ENCODE peak calls at places on chromosomes 12 and 14, in ten cellular contexts. One of them, this sample, is unnamed.
A peak's percentile ranks its signal among the peaks of the same experiment; 100 is the strongest.

GRCh38 chr14:44339862-44340261 is 167.2 kb downstream of the FSCB start:
- DNase-seq in stomach: no peak
- DNase-seq in IMR-90: no peak
- DNase-seq in gastrocnemius medialis: no peak
- DNase-seq in tibial nerve: no peak
- DNase-seq in esophagus muscularis mucosa: no peak
- DNase-seq in spleen: no peak
- DNase-seq in H1: no peak
- DNase-seq in Peyer's patch: no peak
- DNase-seq in thyroid gland: no peak
- DNase-seq in this sample: no peak

GRCh38 chr14:96349286-96350075 is 13.7 kb downstream of the ATG2B start:
- DNase-seq in Peyer's patch: no peak
- DNase-seq in IMR-90: no peak
- DNase-seq in spleen: no peak
- DNase-seq in stomach: no peak
- DNase-seq in tibial nerve: no peak
- DNase-seq in H1: no peak
- DNase-seq in gastrocnemius medialis: no peak
- DNase-seq in thyroid gland: no peak
- DNase-seq in esophagus muscularis mucosa: no peak
- DNase-seq in this sample: no peak

GRCh38 chr12:84136862-84137367 is 775.7 kb downstream of the SLC6A15 start:
- DNase-seq in tibial nerve: no peak
- DNase-seq in gastrocnemius medialis: no peak
- DNase-seq in stomach: no peak
- DNase-seq in H1: no peak
- DNase-seq in spleen: no peak
- DNase-seq in esophagus muscularis mucosa: no peak
- DNase-seq in Peyer's patch: no peak
- DNase-seq in thyroid gland: no peak
- DNase-seq in IMR-90: peak; percentile 73
- DNase-seq in this sample: no peak

GRCh38 chr12:69985656-69986055 is 160.6 kb downstream of the MYRFL start:
- DNase-seq in tibial nerve: no peak
- DNase-seq in Peyer's patch: no peak
- DNase-seq in esophagus muscularis mucosa: no peak
- DNase-seq in thyroid gland: no peak
- DNase-seq in H1: peak; percentile 76
- DNase-seq in IMR-90: no peak
- DNase-seq in gastrocnemius medialis: no peak
- DNase-seq in spleen: no peak
- DNase-seq in stomach: no peak
- DNase-seq in this sample: no peak

GRCh38 chr12:26092706-26093105 is 32.1 kb downstream of the BHLHE41 start:
- DNase-seq in stomach: no peak
- DNase-seq in gastrocnemius medialis: no peak
- DNase-seq in spleen: no peak
- DNase-seq in Peyer's patch: no peak
- DNase-seq in H1: no peak
- DNase-seq in IMR-90: peak; percentile 46
- DNase-seq in tibial nerve: no peak
- DNase-seq in esophagus muscularis mucosa: no peak
- DNase-seq in thyroid gland: no peak
- DNase-seq in this sample: no peak

GRCh38 chr14:22838631-22839041 is 2.3 kb downstream of the MMP14 start:
- DNase-seq in thyroid gland: no peak
- DNase-seq in stomach: no peak
- DNase-seq in tibial nerve: no peak
- DNase-seq in H1: no peak
- DNase-seq in spleen: no peak
- DNase-seq in gastrocnemius medialis: no peak
- DNase-seq in esophagus muscularis mucosa: no peak
- DNase-seq in Peyer's patch: no peak
- DNase-seq in IMR-90: peak; percentile 66
- DNase-seq in this sample: peak; percentile 50

GRCh38 chr12:6735448-6736191 is 11.8 kb downstream of the COPS7A start:
- DNase-seq in tibial nerve: peak; percentile 58
- DNase-seq in gastrocnemius medialis: peak; percentile 43
- DNase-seq in spleen: peak; percentile 82
- DNase-seq in Peyer's patch: peak; percentile 47
- DNase-seq in IMR-90: peak; percentile 58
- DNase-seq in stomach: peak; percentile 77
- DNase-seq in esophagus muscularis mucosa: no peak
- DNase-seq in thyroid gland: peak; percentile 74
- DNase-seq in H1: peak; percentile 62
- DNase-seq in this sample: peak; percentile 63

GRCh38 chr12:106091421-106091820 is 47.3 kb downstream of the NUAK1 start:
- DNase-seq in stomach: no peak
- DNase-seq in spleen: no peak
- DNase-seq in Peyer's patch: no peak
- DNase-seq in H1: no peak
- DNase-seq in gastrocnemius medialis: no peak
- DNase-seq in thyroid gland: no peak
- DNase-seq in tibial nerve: no peak
- DNase-seq in IMR-90: no peak
- DNase-seq in esophagus muscularis mucosa: no peak
- DNase-seq in this sample: no peak

GRCh38 chr14:81398196-81398891 is 1.8 kb downstream of the STON2 start:
- DNase-seq in esophagus muscularis mucosa: peak; percentile 64
- DNase-seq in spleen: no peak
- DNase-seq in IMR-90: no peak
- DNase-seq in tibial nerve: no peak
- DNase-seq in stomach: no peak
- DNase-seq in H1: no peak
- DNase-seq in thyroid gland: no peak
- DNase-seq in gastrocnemius medialis: no peak
- DNase-seq in Peyer's patch: no peak
- DNase-seq in this sample: no peak

GRCh38 chr14:81401420-81402122 is 1.4 kb upstream of the STON2 start:
- DNase-seq in stomach: no peak
- DNase-seq in Peyer's patch: no peak
- DNase-seq in tibial nerve: peak; percentile 41
- DNase-seq in esophagus muscularis mucosa: peak; percentile 77
- DNase-seq in thyroid gland: no peak
- DNase-seq in H1: no peak
- DNase-seq in IMR-90: peak; percentile 64
- DNase-seq in spleen: no peak
- DNase-seq in gastrocnemius medialis: peak; percentile 49
- DNase-seq in this sample: no peak

GRCh38 chr14:81400202-81400678 is at the start of gene STON2:
- DNase-seq in tibial nerve: peak; percentile 46
- DNase-seq in H1: no peak
- DNase-seq in stomach: no peak
- DNase-seq in IMR-90: no peak
- DNase-seq in spleen: no peak
- DNase-seq in Peyer's patch: no peak
- DNase-seq in thyroid gland: peak; percentile 26
- DNase-seq in gastrocnemius medialis: peak; percentile 64
- DNase-seq in esophagus muscularis mucosa: peak; percentile 91
- DNase-seq in this sample: no peak

GRCh38 chr14:81400852-81401251 is 728 bp upstream of the STON2 start:
- DNase-seq in Peyer's patch: no peak
- DNase-seq in thyroid gland: peak; percentile 54
- DNase-seq in spleen: no peak
- DNase-seq in gastrocnemius medialis: peak; percentile 91
- DNase-seq in IMR-90: peak; percentile 51
- DNase-seq in esophagus muscularis mucosa: peak; percentile 91
- DNase-seq in stomach: peak; percentile 42
- DNase-seq in tibial nerve: peak; percentile 91
- DNase-seq in H1: no peak
- DNase-seq in this sample: peak; percentile 41

DNA sequence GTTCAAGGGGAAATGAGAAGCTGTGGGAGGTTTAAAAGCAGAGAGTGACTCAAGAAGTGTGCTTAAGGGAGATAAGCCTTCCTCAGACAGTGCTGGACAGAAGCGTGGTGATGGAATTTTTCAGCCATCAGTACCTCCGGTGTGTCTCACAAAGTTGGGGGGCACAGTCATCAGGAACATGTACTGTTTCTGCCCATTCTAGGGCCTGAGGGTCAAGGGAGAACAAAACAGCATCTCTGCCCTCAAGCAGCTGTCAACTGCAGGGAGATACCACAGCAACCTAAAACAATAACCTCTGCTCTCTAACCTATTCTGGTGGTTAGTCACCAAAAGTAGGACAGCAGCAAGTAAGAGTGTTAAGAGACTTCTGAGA is 2.0 kb upstream of the STON2 start:
- DNase-seq in spleen: no peak
- DNase-seq in H1: no peak
- DNase-seq in IMR-90: no peak
- DNase-seq in esophagus muscularis mucosa: no peak
- DNase-seq in Peyer's patch: no peak
- DNase-seq in thyroid gland: no peak
- DNase-seq in tibial nerve: no peak
- DNase-seq in gastrocnemius medialis: no peak
- DNase-seq in stomach: no peak
- DNase-seq in this sample: no peak
- H3K4me3 ChIP-seq in spleen: no peak overlapping the region
- H3K4me3 ChIP-seq in H1: no peak overlapping the region
- H3K4me3 ChIP-seq in IMR-90: no peak overlapping the region
- H3K4me3 ChIP-seq in esophagus muscularis mucosa: no peak overlapping the region
- H3K4me3 ChIP-seq in Peyer's patch: no peak overlapping the region
- H3K4me3 ChIP-seq in thyroid gland: no peak overlapping the region
- H3K4me3 ChIP-seq in tibial nerve: no peak overlapping the region
- H3K4me3 ChIP-seq in gastrocnemius medialis: no peak overlapping the region
- H3K4me3 ChIP-seq in stomach: no peak overlapping the region
- H3K4me3 ChIP-seq in this sample: no peak overlapping the region

DNA sequence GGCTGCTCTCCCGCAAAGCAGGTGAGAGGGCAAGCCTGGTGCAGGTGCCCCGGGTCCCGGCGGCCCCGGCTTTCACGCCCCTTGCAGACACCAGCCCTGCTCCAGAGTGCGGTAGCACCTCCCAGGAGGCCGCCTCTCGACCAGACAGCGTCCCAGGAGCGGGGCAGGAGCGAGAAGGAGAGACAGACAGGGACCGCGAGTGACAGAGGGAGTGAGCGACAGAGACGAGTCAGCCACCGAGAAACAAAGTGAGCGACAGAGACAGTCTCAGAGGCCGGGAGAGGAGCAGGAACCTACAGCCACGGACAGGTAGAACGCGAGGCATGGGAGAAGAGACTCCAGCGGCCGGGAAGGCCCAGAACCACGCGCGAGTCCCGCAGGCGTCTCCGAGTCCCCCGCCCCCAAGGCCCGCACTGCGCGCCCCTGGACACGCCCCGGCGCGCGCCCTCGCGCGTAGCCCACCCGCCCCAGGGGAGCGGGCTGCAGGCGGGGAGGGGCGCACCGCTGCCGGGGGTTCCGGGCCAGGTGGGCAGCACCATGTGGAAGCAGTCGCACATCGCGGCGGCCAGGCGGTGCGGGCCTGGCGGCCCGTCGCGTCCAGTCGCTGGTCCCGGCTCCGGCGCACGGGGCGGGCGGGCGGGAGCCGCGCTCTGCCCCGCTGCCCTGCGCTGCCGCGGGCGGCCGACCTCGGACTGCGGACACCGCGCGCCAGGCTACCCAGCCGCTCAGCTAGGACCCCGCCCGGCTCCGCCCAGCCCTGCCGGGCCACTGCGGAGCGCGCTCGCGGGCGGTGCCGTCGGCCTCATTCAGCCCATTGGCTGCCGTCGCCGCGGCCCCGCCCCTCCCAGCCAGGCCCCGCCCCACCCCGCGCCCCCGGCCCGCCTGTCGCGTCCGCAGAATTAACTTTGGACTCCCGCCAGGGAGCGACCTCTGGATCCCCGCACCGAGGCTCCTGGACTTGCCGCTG is at the start of gene AHNAK2:
- DNase-seq in esophagus muscularis mucosa: no peak
- DNase-seq in gastrocnemius medialis: no peak
- DNase-seq in tibial nerve: no peak
- DNase-seq in thyroid gland: peak; percentile 82
- DNase-seq in IMR-90: peak; percentile 67
- DNase-seq in spleen: peak; percentile 87
- DNase-seq in H1: peak; percentile 88
- DNase-seq in stomach: peak; percentile 78
- DNase-seq in Peyer's patch: no peak
- DNase-seq in this sample: peak; percentile 74
- TF ChIP-seq POLR2A in esophagus muscularis mucosa: no peak
- TF ChIP-seq POLR2A in gastrocnemius medialis: no peak
- TF ChIP-seq POLR2A in tibial nerve: peak; percentile 27
- TF ChIP-seq POLR2A in thyroid gland: no peak
- TF ChIP-seq POLR2A in IMR-90: no peak
- TF ChIP-seq POLR2A in spleen: no peak
- TF ChIP-seq POLR2A in H1: no peak
- TF ChIP-seq POLR2A in stomach: no peak
- TF ChIP-seq POLR2A in Peyer's patch: no peak
- TF ChIP-seq POLR2A in this sample: peak; percentile 40

GRCh38 chr12:3752096-3752709 is 706 bp downstream of the CRACR2A start:
- DNase-seq in Peyer's patch: peak; percentile 81
- DNase-seq in tibial nerve: peak; percentile 17
- DNase-seq in spleen: peak; percentile 93
- DNase-seq in esophagus muscularis mucosa: peak; percentile 92
- DNase-seq in H1: peak; percentile 33
- DNase-seq in thyroid gland: peak; percentile 55
- DNase-seq in IMR-90: no peak
- DNase-seq in gastrocnemius medialis: no peak
- DNase-seq in stomach: peak; percentile 30
- DNase-seq in this sample: peak; percentile 43

GRCh38 chr12:3752741-3753486 is at the start of gene CRACR2A:
- DNase-seq in gastrocnemius medialis: peak; percentile 14
- DNase-seq in spleen: peak; percentile 98
- DNase-seq in Peyer's patch: peak; percentile 76
- DNase-seq in stomach: peak; percentile 68
- DNase-seq in thyroid gland: peak; percentile 36
- DNase-seq in IMR-90: peak; percentile 31
- DNase-seq in H1: peak; percentile 88
- DNase-seq in esophagus muscularis mucosa: peak; percentile 91
- DNase-seq in tibial nerve: peak; percentile 18
- DNase-seq in this sample: peak; percentile 71

GRCh38 chr12:3748620-3749019 is 4.3 kb downstream of the CRACR2A start:
- DNase-seq in H1: no peak
- DNase-seq in IMR-90: no peak
- DNase-seq in esophagus muscularis mucosa: no peak
- DNase-seq in stomach: no peak
- DNase-seq in thyroid gland: no peak
- DNase-seq in tibial nerve: no peak
- DNase-seq in spleen: no peak
- DNase-seq in Peyer's patch: no peak
- DNase-seq in gastrocnemius medialis: no peak
- DNase-seq in this sample: no peak

GRCh38 chr12:3751151-3752095 is 1.5 kb downstream of the CRACR2A start:
- DNase-seq in H1: peak; percentile 13
- DNase-seq in stomach: no peak
- DNase-seq in tibial nerve: no peak
- DNase-seq in thyroid gland: no peak
- DNase-seq in IMR-90: no peak
- DNase-seq in spleen: peak; percentile 78
- DNase-seq in esophagus muscularis mucosa: peak; percentile 53
- DNase-seq in gastrocnemius medialis: no peak
- DNase-seq in Peyer's patch: no peak
- DNase-seq in this sample: no peak

DNA sequence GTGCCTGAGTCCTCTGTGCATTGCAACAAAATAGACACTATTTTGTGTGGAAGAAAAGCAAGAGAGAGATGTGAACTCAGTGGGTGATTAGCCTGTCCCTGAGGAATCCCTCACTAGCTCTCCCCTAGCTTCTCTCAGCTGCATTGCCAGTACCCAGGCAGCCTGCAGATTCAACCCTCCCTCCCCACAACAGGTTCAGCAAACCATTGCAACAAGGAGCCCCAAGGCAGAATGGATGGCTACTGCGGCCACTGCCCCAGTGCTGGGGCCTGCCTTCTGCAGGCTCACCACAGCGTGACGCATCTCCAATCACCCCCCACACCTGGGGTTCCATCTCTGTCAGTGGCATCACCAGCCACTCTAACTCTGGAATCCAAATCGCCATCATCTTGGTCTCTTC is 2.3 kb downstream of the CRACR2A start:
- DNase-seq in stomach: no peak
- DNase-seq in spleen: no peak
- DNase-seq in esophagus muscularis mucosa: peak; percentile 39
- DNase-seq in gastrocnemius medialis: no peak
- DNase-seq in tibial nerve: no peak
- DNase-seq in H1: peak; percentile 35
- DNase-seq in IMR-90: no peak
- DNase-seq in thyroid gland: no peak
- DNase-seq in Peyer's patch: no peak
- DNase-seq in this sample: no peak
- H3K27me3 ChIP-seq in stomach: no peaks in the 10 kb centered on the region
- H3K27me3 ChIP-seq in spleen: no peaks in the 10 kb centered on the region
- H3K27me3 ChIP-seq in esophagus muscularis mucosa: peaks cover 6% of the 10 kb centered on the region
- H3K27me3 ChIP-seq in gastrocnemius medialis: no peaks in the 10 kb centered on the region
- H3K27me3 ChIP-seq in tibial nerve: no peaks in the 10 kb centered on the region
- H3K27me3 ChIP-seq in H1: peaks cover 16% of the 10 kb centered on the region
- H3K27me3 ChIP-seq in IMR-90: peaks cover 19% of the 10 kb centered on the region
- H3K27me3 ChIP-seq in thyroid gland: no peaks in the 10 kb centered on the region
- H3K27me3 ChIP-seq in Peyer's patch: no peaks in the 10 kb centered on the region
- H3K27me3 ChIP-seq in this sample: no peaks in the 10 kb centered on the region

DNA sequence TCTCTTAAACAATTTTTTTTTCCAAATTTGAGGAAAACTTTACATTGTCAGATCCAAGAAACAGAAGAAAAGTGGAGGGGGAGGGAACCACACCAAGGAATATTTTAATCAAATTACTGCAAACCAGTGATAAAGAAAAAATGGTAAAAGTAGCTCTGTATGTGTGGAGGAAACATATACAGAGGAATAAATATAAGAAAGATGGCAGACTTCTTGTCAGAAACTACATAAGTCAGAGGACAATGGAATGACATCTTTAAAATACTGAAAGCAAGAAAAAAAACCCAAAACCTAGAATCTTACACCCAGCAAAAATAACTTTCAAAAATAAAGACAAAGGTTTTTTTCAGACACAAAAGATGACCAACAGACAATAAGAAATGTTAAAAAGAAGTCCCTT is 10.2 kb upstream of the LLPH start:
- DNase-seq in stomach: no peak
- DNase-seq in tibial nerve: no peak
- DNase-seq in H1: no peak
- DNase-seq in Peyer's patch: no peak
- DNase-seq in IMR-90: no peak
- DNase-seq in gastrocnemius medialis: no peak
- DNase-seq in thyroid gland: no peak
- DNase-seq in spleen: no peak
- DNase-seq in esophagus muscularis mucosa: no peak
- DNase-seq in this sample: no peak
- H3K4me3 ChIP-seq in stomach: no peak overlapping the region
- H3K4me3 ChIP-seq in tibial nerve: no peak overlapping the region
- H3K4me3 ChIP-seq in H1: no peak overlapping the region
- H3K4me3 ChIP-seq in Peyer's patch: no peak overlapping the region
- H3K4me3 ChIP-seq in IMR-90: no peak overlapping the region
- H3K4me3 ChIP-seq in gastrocnemius medialis: no peak overlapping the region
- H3K4me3 ChIP-seq in thyroid gland: no peak overlapping the region
- H3K4me3 ChIP-seq in spleen: no peak overlapping the region
- H3K4me3 ChIP-seq in esophagus muscularis mucosa: no peak overlapping the region
- H3K4me3 ChIP-seq in this sample: no peak overlapping the region

This sample was measured in uterus.